ENCODE peak calls at places on chromosomes 7 and 10, in nine cellular contexts. L is lower lobe of right lung; M is BJ; H is PC-3; F is CD4-positive, alpha-beta T cell; R is ACHN; K is NCI-H446; U is NCI-H1105; S is cardiac fibroblast. P is an unnamed sample.

GRCh38 chr10:10785627-10786333 is 231.9 kb upstream of the CELF2 start:
- DNase-seq in L (no peak), M (no peak), H (peak; percentile 42), F (no peak), R (peak; percentile 60), K (no peak), U (no peak), S (peak; percentile 82), P (no peak)

GRCh38 chr10:34255075-34255474 is 560.0 kb downstream of the PARD3 start:
- DNase-seq in L (no peak), M (no peak), H (peak; percentile 31), F (no peak), R (no peak), K (no peak), U (no peak), S (no peak), P (no peak)

GRCh38 chr10:110296966-110297365 is 7.8 kb downstream of the SMNDC1 start:
- DNase-seq in L (no peak), M (no peak), H (no peak), F (no peak), R (no peak), K (no peak), U (no peak), S (no peak), P (no peak)

GRCh38 chr7:80921130-80921529 is 2.3 kb upstream of the SEMA3C start:
- DNase-seq in L (no peak), M (no peak), H (peak; percentile 93), F (no peak), R (no peak), K (no peak), U (no peak), S (peak; percentile 72), P (no peak)

GRCh38 chr7:48298779-48299178 is 127.5 kb downstream of the ABCA13 start:
- DNase-seq in L (no peak), M (no peak), H (peak; percentile 89), F (no peak), R (no peak), K (no peak), U (no peak), S (peak; percentile 89), P (no peak)

GRCh38 chr7:151682831-151683614 is 163.3 kb upstream of the RHEB start:
- DNase-seq in L (no peak), M (no peak), H (no peak), F (no peak), R (no peak), K (no peak), U (no peak), S (no peak), P (peak; percentile 38)

GRCh38 chr7:30896783-30897617 is 14.7 kb upstream of the AQP1 start:
- DNase-seq in L (peak; percentile 80), M (no peak), H (no peak), F (no peak), R (peak; percentile 31), K (no peak), U (no peak), S (no peak), P (no peak)

GRCh38 chr10:30057421-30057841 is 2.0 kb downstream of the JCAD start:
- DNase-seq in L (no peak), M (no peak), H (peak; percentile 29), F (no peak), R (peak; percentile 44), K (no peak), U (no peak), S (peak; percentile 21), P (no peak)

GRCh38 chr10:70742537-70743429 is 42.4 kb downstream of the TBATA start:
- DNase-seq in L (peak; percentile 50), M (no peak), H (no peak), F (no peak), R (no peak), K (no peak), U (no peak), S (peak; percentile 74), P (peak; percentile 76)

GRCh38 chr7:45591101-45591906 is 17.1 kb downstream of the ADCY1 start:
- DNase-seq in L (no peak), M (no peak), H (no peak), F (no peak), R (no peak), K (no peak), U (no peak), S (no peak), P (no peak)

GRCh38 chr7:155729847-155730246 is 82.4 kb downstream of the SHH start:
- DNase-seq in L (no peak), M (peak; percentile 4), H (peak; percentile 60), F (no peak), R (no peak), K (peak; percentile 3), U (no peak), S (peak; percentile 34), P (no peak)

GRCh38 chr10:131899116-131899690 is 1.6 kb upstream of the PPP2R2D start:
- DNase-seq in L (no peak), M (no peak), H (no peak), F (no peak), R (no peak), K (no peak), U (no peak), S (no peak), P (peak; percentile 37)

GRCh38 chr7:32094516-32094915 is 24.3 kb upstream of the PDE1C start:
- DNase-seq in L (no peak), M (no peak), H (no peak), F (no peak), R (no peak), K (no peak), U (no peak), S (no peak), P (no peak)

GRCh38 chr7:133837248-133837647 is 289.9 kb upstream of the LRGUK start:
- DNase-seq in L (no peak), M (no peak), H (no peak), F (no peak), R (no peak), K (no peak), U (peak; percentile 82), S (no peak), P (no peak)

GRCh38 chr7:23471090-23471859 is 984 bp upstream of the IGF2BP3 start:
- DNase-seq in L (no peak), M (no peak), H (peak; percentile 78), F (no peak), R (peak; percentile 87), K (peak; percentile 89), U (peak; percentile 95), S (peak; percentile 58), P (no peak)

GRCh38 chr10:99630439-99630838 is 10.2 kb upstream of the SLC25A28 start:
- DNase-seq in L (no peak), M (no peak), H (peak; percentile 53), F (no peak), R (peak; percentile 67), K (no peak), U (no peak), S (peak; percentile 69), P (no peak)

GRCh38 chr7:142112086-142112485 is 568 bp downstream of the MGAM2 start:
- DNase-seq in L (no peak), M (no peak), H (no peak), F (no peak), R (no peak), K (no peak), U (no peak), S (no peak), P (no peak)

P was measured in aorta.